ENCODE peak calls at places on chromosomes 11 and 22, in four cellular contexts. One of them, this sample, is unnamed.

GRCh38 chr22:46936378-46936916 is 174.0 kb downstream of the TBC1D22A start:
- DNase-seq in fibroblast of mammary gland: no peak
- DNase-seq in upper lobe of right lung: no peak
- DNase-seq in ovary: no peak
- DNase-seq in this sample: no peak

GRCh38 chr22:27842994-27843431 is 41.5 kb upstream of the MN1 start:
- DNase-seq in ovary: no peak
- DNase-seq in upper lobe of right lung: no peak
- DNase-seq in fibroblast of mammary gland: peak
- DNase-seq in this sample: no peak

GRCh38 chr11:9460322-9461067 is at the start of gene ZNF143:
- DNase-seq in fibroblast of mammary gland: peak
- DNase-seq in upper lobe of right lung: peak
- DNase-seq in ovary: peak
- DNase-seq in this sample: peak

GRCh38 chr11:134120143-134120850 is 51.4 kb downstream of the JAM3 start:
- DNase-seq in upper lobe of right lung: no peak
- DNase-seq in ovary: peak
- DNase-seq in fibroblast of mammary gland: peak
- DNase-seq in this sample: peak

GRCh38 chr11:77402218-77402556 is 71.7 kb downstream of the PAK1 start:
- DNase-seq in upper lobe of right lung: no peak
- DNase-seq in fibroblast of mammary gland: no peak
- DNase-seq in ovary: no peak
- DNase-seq in this sample: no peak

GRCh38 chr22:37244114-37244921 is at the start of gene RAC2:
- DNase-seq in fibroblast of mammary gland: peak
- DNase-seq in ovary: no peak
- DNase-seq in upper lobe of right lung: peak
- DNase-seq in this sample: no peak

GRCh38 chr22:23034621-23035556 is 35.4 kb upstream of the GNAZ start:
- DNase-seq in fibroblast of mammary gland: no peak
- DNase-seq in ovary: no peak
- DNase-seq in upper lobe of right lung: no peak
- DNase-seq in this sample: no peak

GRCh38 chr11:113862430-113862829 is 12.9 kb downstream of the USP28 start:
- DNase-seq in ovary: no peak
- DNase-seq in upper lobe of right lung: no peak
- DNase-seq in fibroblast of mammary gland: peak
- DNase-seq in this sample: no peak

GRCh38 chr11:8336356-8337114 is 72.9 kb upstream of the LMO1 start:
- DNase-seq in upper lobe of right lung: no peak
- DNase-seq in ovary: no peak
- DNase-seq in fibroblast of mammary gland: no peak
- DNase-seq in this sample: no peak

GRCh38 chr11:123684601-123685000 is 30.2 kb upstream of the SCN3B start:
- DNase-seq in ovary: no peak
- DNase-seq in fibroblast of mammary gland: no peak
- DNase-seq in upper lobe of right lung: no peak
- DNase-seq in this sample: no peak

GRCh38 chr11:19395050-19395449 is 154.3 kb upstream of the E2F8 start:
- DNase-seq in ovary: no peak
- DNase-seq in upper lobe of right lung: no peak
- DNase-seq in fibroblast of mammary gland: no peak
- DNase-seq in this sample: no peak

GRCh38 chr11:118319031-118319814 is 14.7 kb downstream of the CD3E start:
- DNase-seq in fibroblast of mammary gland: no peak
- DNase-seq in upper lobe of right lung: no peak
- DNase-seq in ovary: no peak
- DNase-seq in this sample: no peak

GRCh38 chr11:7905961-7906429 is 25.1 kb downstream of the OR10A6 start:
- DNase-seq in ovary: no peak
- DNase-seq in upper lobe of right lung: peak
- DNase-seq in fibroblast of mammary gland: no peak
- DNase-seq in this sample: no peak

GRCh38 chr11:74696932-74697687 is 34.1 kb downstream of the CHRDL2 start:
- DNase-seq in upper lobe of right lung: peak
- DNase-seq in fibroblast of mammary gland: peak
- DNase-seq in ovary: peak
- DNase-seq in this sample: peak

GRCh38 chr11:118918686-118919280 is 6.9 kb downstream of the BCL9L start:
- DNase-seq in fibroblast of mammary gland: peak
- DNase-seq in upper lobe of right lung: no peak
- DNase-seq in ovary: peak
- DNase-seq in this sample: no peak

GRCh38 chr11:112042161-112042960 is 17.2 kb downstream of the DLAT start:
- DNase-seq in fibroblast of mammary gland: peak
- DNase-seq in ovary: no peak
- DNase-seq in upper lobe of right lung: no peak
- DNase-seq in this sample: no peak

GRCh38 chr22:47397673-47398072 is 635.2 kb downstream of the TBC1D22A start:
- DNase-seq in fibroblast of mammary gland: no peak
- DNase-seq in upper lobe of right lung: peak
- DNase-seq in ovary: no peak
- DNase-seq in this sample: no peak

GRCh38 chr11:33635161-33635560 is 65.5 kb downstream of the C11orf91 start:
- DNase-seq in ovary: no peak
- DNase-seq in fibroblast of mammary gland: peak
- DNase-seq in upper lobe of right lung: no peak
- DNase-seq in this sample: no peak

GRCh38 chr22:19126874-19127273 is 4.2 kb upstream of the TSSK2 start:
- DNase-seq in ovary: no peak
- DNase-seq in upper lobe of right lung: no peak
- DNase-seq in fibroblast of mammary gland: no peak
- DNase-seq in this sample: no peak

GRCh38 chr11:8075119-8075726 is 5.8 kb upstream of the TUB start:
- DNase-seq in ovary: no peak
- DNase-seq in upper lobe of right lung: no peak
- DNase-seq in fibroblast of mammary gland: no peak
- DNase-seq in this sample: no peak

GRCh38 chr22:50576070-50576469 is 2.2 kb downstream of the CPT1B start:
- DNase-seq in upper lobe of right lung: no peak
- DNase-seq in ovary: no peak
- DNase-seq in fibroblast of mammary gland: peak
- DNase-seq in this sample: no peak

GRCh38 chr11:2709429-2709828 is 9.6 kb upstream of the KCNQ1OT1 start:
- DNase-seq in upper lobe of right lung: no peak
- DNase-seq in fibroblast of mammary gland: peak
- DNase-seq in ovary: no peak
- DNase-seq in this sample: no peak

GRCh38 chr11:120830092-120830491 is 193.8 kb upstream of the TBCEL start:
- DNase-seq in ovary: no peak
- DNase-seq in fibroblast of mammary gland: no peak
- DNase-seq in upper lobe of right lung: peak
- DNase-seq in this sample: no peak

GRCh38 chr11:96704847-96705246 is 315.0 kb downstream of the JRKL start:
- DNase-seq in upper lobe of right lung: no peak
- DNase-seq in ovary: no peak
- DNase-seq in fibroblast of mammary gland: no peak
- DNase-seq in this sample: no peak
- TF ChIP-seq CTCF in upper lobe of right lung: no peak
- TF ChIP-seq CTCF in ovary: no peak
- TF ChIP-seq CTCF in fibroblast of mammary gland: no peak
- TF ChIP-seq CTCF in this sample: peak

GRCh38 chr11:115112779-115113178 is 391.4 kb downstream of the CADM1 start:
- DNase-seq in fibroblast of mammary gland: no peak
- DNase-seq in ovary: no peak
- DNase-seq in upper lobe of right lung: no peak
- DNase-seq in this sample: no peak
- H3K4me3 ChIP-seq in fibroblast of mammary gland: no peak
- H3K4me3 ChIP-seq in ovary: no peak
- H3K4me3 ChIP-seq in upper lobe of right lung: no peak
- H3K4me3 ChIP-seq in this sample: no peak

GRCh38 chr11:105458071-105458470 is 151.8 kb upstream of the GRIA4 start:
- DNase-seq in fibroblast of mammary gland: no peak
- DNase-seq in upper lobe of right lung: no peak
- DNase-seq in ovary: no peak
- DNase-seq in this sample: no peak

GRCh38 chr11:105456950-105457349 is 152.9 kb upstream of the GRIA4 start:
- DNase-seq in ovary: no peak
- DNase-seq in upper lobe of right lung: no peak
- DNase-seq in fibroblast of mammary gland: no peak
- DNase-seq in this sample: no peak
- TF ChIP-seq CTCF in ovary: no peak
- TF ChIP-seq CTCF in upper lobe of right lung: no peak
- TF ChIP-seq CTCF in fibroblast of mammary gland: no peak
- TF ChIP-seq CTCF in this sample: no peak

GRCh38 chr22:29480262-29480511 is 169 bp downstream of the NEFH start:
- DNase-seq in ovary: no peak
- DNase-seq in upper lobe of right lung: no peak
- DNase-seq in fibroblast of mammary gland: no peak
- DNase-seq in this sample: no peak

GRCh38 chr22:29479417-29480261 is at the start of gene NEFH:
- DNase-seq in ovary: peak
- DNase-seq in fibroblast of mammary gland: no peak
- DNase-seq in upper lobe of right lung: no peak
- DNase-seq in this sample: no peak

GRCh38 chr22:29481265-29482000 is 1.4 kb downstream of the NEFH start:
- DNase-seq in fibroblast of mammary gland: peak
- DNase-seq in ovary: peak
- DNase-seq in upper lobe of right lung: no peak
- DNase-seq in this sample: no peak

GRCh38 chr22:29482253-29482652 is 2.2 kb downstream of the NEFH start:
- DNase-seq in upper lobe of right lung: no peak
- DNase-seq in ovary: peak
- DNase-seq in fibroblast of mammary gland: no peak
- DNase-seq in this sample: no peak

GRCh38 chr22:29480512-29481264 is 670 bp downstream of the NEFH start:
- DNase-seq in ovary: peak
- DNase-seq in fibroblast of mammary gland: peak
- DNase-seq in upper lobe of right lung: peak
- DNase-seq in this sample: no peak
- H3K4me3 ChIP-seq in ovary: peak
- H3K4me3 ChIP-seq in fibroblast of mammary gland: peak
- H3K4me3 ChIP-seq in upper lobe of right lung: peak
- H3K4me3 ChIP-seq in this sample: peak

GRCh38 chr22:18024276-18024939 is at the start of gene MICAL3:
- DNase-seq in upper lobe of right lung: peak
- DNase-seq in fibroblast of mammary gland: peak
- DNase-seq in ovary: peak
- DNase-seq in this sample: no peak
- TF ChIP-seq CTCF in upper lobe of right lung: peak
- TF ChIP-seq CTCF in fibroblast of mammary gland: peak
- TF ChIP-seq CTCF in ovary: peak
- TF ChIP-seq CTCF in this sample: peak

GRCh38 chr22:25027052-25027525 is 74.6 kb downstream of the KIAA1671 start:
- DNase-seq in upper lobe of right lung: no peak
- DNase-seq in fibroblast of mammary gland: no peak
- DNase-seq in ovary: no peak
- DNase-seq in this sample: no peak

GRCh38 chr22:25027552-25027951 is 75.0 kb downstream of the KIAA1671 start:
- DNase-seq in upper lobe of right lung: no peak
- DNase-seq in ovary: no peak
- DNase-seq in fibroblast of mammary gland: no peak
- DNase-seq in this sample: no peak

GRCh38 chr22:25023879-25024278 is 71.4 kb downstream of the KIAA1671 start:
- DNase-seq in ovary: no peak
- DNase-seq in fibroblast of mammary gland: no peak
- DNase-seq in upper lobe of right lung: no peak
- DNase-seq in this sample: no peak

GRCh38 chr22:25024895-25025294 is 72.4 kb downstream of the KIAA1671 start:
- DNase-seq in upper lobe of right lung: no peak
- DNase-seq in fibroblast of mammary gland: no peak
- DNase-seq in ovary: no peak
- DNase-seq in this sample: no peak

GRCh38 chr22:25025586-25025985 is 73.1 kb downstream of the KIAA1671 start:
- DNase-seq in fibroblast of mammary gland: no peak
- DNase-seq in upper lobe of right lung: peak
- DNase-seq in ovary: no peak
- DNase-seq in this sample: no peak
- H3K4me3 ChIP-seq in fibroblast of mammary gland: no peak
- H3K4me3 ChIP-seq in upper lobe of right lung: no peak
- H3K4me3 ChIP-seq in ovary: no peak
- H3K4me3 ChIP-seq in this sample: no peak

GRCh38 chr11:73375830-73376167 is 400 bp upstream of the RELT start:
- DNase-seq in fibroblast of mammary gland: no peak
- DNase-seq in ovary: no peak
- DNase-seq in upper lobe of right lung: no peak
- DNase-seq in this sample: no peak

GRCh38 chr11:73376803-73377629 is 817 bp downstream of the RELT start:
- DNase-seq in fibroblast of mammary gland: peak
- DNase-seq in ovary: peak
- DNase-seq in upper lobe of right lung: peak
- DNase-seq in this sample: peak

GRCh38 chr11:73376168-73376802 is at the start of gene RELT:
- DNase-seq in fibroblast of mammary gland: peak
- DNase-seq in ovary: peak
- DNase-seq in upper lobe of right lung: peak
- DNase-seq in this sample: no peak

GRCh38 chr11:73374130-73374529 is 2.1 kb upstream of the RELT start:
- DNase-seq in fibroblast of mammary gland: no peak
- DNase-seq in upper lobe of right lung: no peak
- DNase-seq in ovary: no peak
- DNase-seq in this sample: no peak

GRCh38 chr11:73372371-73372993 is 3.7 kb upstream of the RELT start:
- DNase-seq in fibroblast of mammary gland: no peak
- DNase-seq in upper lobe of right lung: no peak
- DNase-seq in ovary: no peak
- DNase-seq in this sample: no peak
- TF ChIP-seq CTCF in fibroblast of mammary gland: peak
- TF ChIP-seq CTCF in upper lobe of right lung: peak
- TF ChIP-seq CTCF in ovary: no peak
- TF ChIP-seq CTCF in this sample: peak

GRCh38 chr22:41695211-41695610 is 4.1 kb upstream of the MEI1 start:
- DNase-seq in fibroblast of mammary gland: no peak
- DNase-seq in upper lobe of right lung: no peak
- DNase-seq in ovary: no peak
- DNase-seq in this sample: no peak
- H3K4me3 ChIP-seq in fibroblast of mammary gland: no peak
- H3K4me3 ChIP-seq in upper lobe of right lung: no peak
- H3K4me3 ChIP-seq in ovary: no peak
- H3K4me3 ChIP-seq in this sample: no peak

GRCh38 chr11:124745270-124745834 is 5.6 kb downstream of the NRGN start:
- DNase-seq in fibroblast of mammary gland: no peak
- DNase-seq in ovary: no peak
- DNase-seq in upper lobe of right lung: no peak
- DNase-seq in this sample: no peak

GRCh38 chr11:124747406-124748099 is 4.5 kb downstream of the VSIG2 start:
- DNase-seq in ovary: no peak
- DNase-seq in upper lobe of right lung: no peak
- DNase-seq in fibroblast of mammary gland: no peak
- DNase-seq in this sample: no peak

GRCh38 chr11:124748100-124748418 is 4.0 kb downstream of the VSIG2 start:
- DNase-seq in fibroblast of mammary gland: no peak
- DNase-seq in ovary: no peak
- DNase-seq in upper lobe of right lung: no peak
- DNase-seq in this sample: no peak

GRCh38 chr11:124746621-124747243 is 5.3 kb downstream of the VSIG2 start:
- DNase-seq in upper lobe of right lung: peak
- DNase-seq in ovary: no peak
- DNase-seq in fibroblast of mammary gland: peak
- DNase-seq in this sample: no peak

GRCh38 chr11:124745835-124746620 is 6.0 kb downstream of the VSIG2 start:
- DNase-seq in fibroblast of mammary gland: no peak
- DNase-seq in ovary: no peak
- DNase-seq in upper lobe of right lung: no peak
- DNase-seq in this sample: no peak
- TF ChIP-seq CTCF in fibroblast of mammary gland: peak
- TF ChIP-seq CTCF in ovary: no peak
- TF ChIP-seq CTCF in upper lobe of right lung: no peak
- TF ChIP-seq CTCF in this sample: peak

GRCh38 chr11:61756452-61757212 is 4.2 kb downstream of the MYRF start:
- DNase-seq in upper lobe of right lung: no peak
- DNase-seq in ovary: no peak
- DNase-seq in fibroblast of mammary gland: peak
- DNase-seq in this sample: no peak
- H3K4me3 ChIP-seq in upper lobe of right lung: no peak
- H3K4me3 ChIP-seq in ovary: no peak
- H3K4me3 ChIP-seq in fibroblast of mammary gland: no peak
- H3K4me3 ChIP-seq in this sample: no peak

This sample was measured in AG04449.